ENCODE peak calls at places on chromosome 10, in ten cellular contexts. One of them, this sample, is unnamed.

GRCh38 chr10:34764347-34764991 is 50.6 kb downstream of the PARD3 start:
- DNase-seq in stimulated activated CD4-positive, alpha-beta T cell treated with anti-CD3 and anti-CD28 coated beads, Interleukin-2, amount 100 ng/mL, for 48 hours: no peak
- DNase-seq in PC-3: no peak
- DNase-seq in foreskin fibroblast: no peak
- DNase-seq in HEK293T: no peak
- DNase-seq in iris pigment epithelial cell: no peak
- DNase-seq in NCI-H2081 treated with DMSO at 0.1 percent for 48 hours: peak
- DNase-seq in fibroblast of gingiva: no peak
- DNase-seq in AG08395: no peak
- DNase-seq in upper lobe of right lung: no peak
- DNase-seq in this sample: no peak

GRCh38 chr10:49183596-49184542 is 4.3 kb downstream of the TMEM273 start:
- DNase-seq in foreskin fibroblast: no peak
- DNase-seq in upper lobe of right lung: peak
- DNase-seq in HEK293T: no peak
- DNase-seq in stimulated activated CD4-positive, alpha-beta T cell treated with anti-CD3 and anti-CD28 coated beads, Interleukin-2, amount 100 ng/mL, for 48 hours: no peak
- DNase-seq in AG08395: no peak
- DNase-seq in PC-3: no peak
- DNase-seq in fibroblast of gingiva: no peak
- DNase-seq in NCI-H2081 treated with DMSO at 0.1 percent for 48 hours: no peak
- DNase-seq in iris pigment epithelial cell: no peak
- DNase-seq in this sample: no peak

GRCh38 chr10:5532231-5532605 is 7.5 kb downstream of the CALML3 start:
- DNase-seq in upper lobe of right lung: peak
- DNase-seq in fibroblast of gingiva: no peak
- DNase-seq in NCI-H2081 treated with DMSO at 0.1 percent for 48 hours: no peak
- DNase-seq in stimulated activated CD4-positive, alpha-beta T cell treated with anti-CD3 and anti-CD28 coated beads, Interleukin-2, amount 100 ng/mL, for 48 hours: no peak
- DNase-seq in PC-3: no peak
- DNase-seq in iris pigment epithelial cell: no peak
- DNase-seq in foreskin fibroblast: no peak
- DNase-seq in HEK293T: no peak
- DNase-seq in AG08395: no peak
- DNase-seq in this sample: no peak

GRCh38 chr10:6558272-6558671 is 21.8 kb downstream of the PRKCQ start:
- DNase-seq in stimulated activated CD4-positive, alpha-beta T cell treated with anti-CD3 and anti-CD28 coated beads, Interleukin-2, amount 100 ng/mL, for 48 hours: no peak
- DNase-seq in HEK293T: no peak
- DNase-seq in fibroblast of gingiva: no peak
- DNase-seq in upper lobe of right lung: no peak
- DNase-seq in NCI-H2081 treated with DMSO at 0.1 percent for 48 hours: no peak
- DNase-seq in PC-3: no peak
- DNase-seq in iris pigment epithelial cell: no peak
- DNase-seq in foreskin fibroblast: no peak
- DNase-seq in AG08395: no peak
- DNase-seq in this sample: no peak

GRCh38 chr10:28137907-28138880 is 139.3 kb upstream of the ODAD2 start:
- DNase-seq in upper lobe of right lung: no peak
- DNase-seq in PC-3: peak
- DNase-seq in foreskin fibroblast: peak
- DNase-seq in stimulated activated CD4-positive, alpha-beta T cell treated with anti-CD3 and anti-CD28 coated beads, Interleukin-2, amount 100 ng/mL, for 48 hours: no peak
- DNase-seq in HEK293T: no peak
- DNase-seq in iris pigment epithelial cell: peak
- DNase-seq in fibroblast of gingiva: peak
- DNase-seq in AG08395: peak
- DNase-seq in NCI-H2081 treated with DMSO at 0.1 percent for 48 hours: no peak
- DNase-seq in this sample: no peak

GRCh38 chr10:83612050-83612449 is 527.3 kb upstream of the GHITM start:
- DNase-seq in AG08395: peak
- DNase-seq in iris pigment epithelial cell: peak
- DNase-seq in HEK293T: no peak
- DNase-seq in upper lobe of right lung: no peak
- DNase-seq in stimulated activated CD4-positive, alpha-beta T cell treated with anti-CD3 and anti-CD28 coated beads, Interleukin-2, amount 100 ng/mL, for 48 hours: no peak
- DNase-seq in foreskin fibroblast: peak
- DNase-seq in fibroblast of gingiva: no peak
- DNase-seq in NCI-H2081 treated with DMSO at 0.1 percent for 48 hours: no peak
- DNase-seq in PC-3: no peak
- DNase-seq in this sample: no peak

GRCh38 chr10:19408924-19409323 is 360.3 kb downstream of the MALRD1 start:
- DNase-seq in fibroblast of gingiva: no peak
- DNase-seq in AG08395: no peak
- DNase-seq in NCI-H2081 treated with DMSO at 0.1 percent for 48 hours: no peak
- DNase-seq in PC-3: no peak
- DNase-seq in upper lobe of right lung: no peak
- DNase-seq in iris pigment epithelial cell: no peak
- DNase-seq in HEK293T: no peak
- DNase-seq in foreskin fibroblast: no peak
- DNase-seq in stimulated activated CD4-positive, alpha-beta T cell treated with anti-CD3 and anti-CD28 coated beads, Interleukin-2, amount 100 ng/mL, for 48 hours: no peak
- DNase-seq in this sample: no peak

GRCh38 chr10:98246911-98247820 is 20.8 kb downstream of the LOXL4 start:
- DNase-seq in upper lobe of right lung: no peak
- DNase-seq in NCI-H2081 treated with DMSO at 0.1 percent for 48 hours: no peak
- DNase-seq in iris pigment epithelial cell: peak
- DNase-seq in stimulated activated CD4-positive, alpha-beta T cell treated with anti-CD3 and anti-CD28 coated beads, Interleukin-2, amount 100 ng/mL, for 48 hours: no peak
- DNase-seq in foreskin fibroblast: peak
- DNase-seq in PC-3: no peak
- DNase-seq in HEK293T: no peak
- DNase-seq in fibroblast of gingiva: peak
- DNase-seq in AG08395: peak
- DNase-seq in this sample: no peak

GRCh38 chr10:101617824-101618568 is 29.9 kb downstream of the DPCD start:
- DNase-seq in stimulated activated CD4-positive, alpha-beta T cell treated with anti-CD3 and anti-CD28 coated beads, Interleukin-2, amount 100 ng/mL, for 48 hours: no peak
- DNase-seq in NCI-H2081 treated with DMSO at 0.1 percent for 48 hours: no peak
- DNase-seq in PC-3: no peak
- DNase-seq in AG08395: no peak
- DNase-seq in foreskin fibroblast: no peak
- DNase-seq in upper lobe of right lung: no peak
- DNase-seq in fibroblast of gingiva: no peak
- DNase-seq in iris pigment epithelial cell: no peak
- DNase-seq in HEK293T: no peak
- DNase-seq in this sample: no peak

GRCh38 chr10:59557642-59558041 is 152.0 kb downstream of the SLC16A9 start:
- DNase-seq in fibroblast of gingiva: no peak
- DNase-seq in upper lobe of right lung: no peak
- DNase-seq in iris pigment epithelial cell: no peak
- DNase-seq in AG08395: no peak
- DNase-seq in PC-3: no peak
- DNase-seq in foreskin fibroblast: no peak
- DNase-seq in NCI-H2081 treated with DMSO at 0.1 percent for 48 hours: no peak
- DNase-seq in stimulated activated CD4-positive, alpha-beta T cell treated with anti-CD3 and anti-CD28 coated beads, Interleukin-2, amount 100 ng/mL, for 48 hours: no peak
- DNase-seq in HEK293T: no peak
- DNase-seq in this sample: no peak

GRCh38 chr10:51425431-51425830 is 274.0 kb downstream of the CSTF2T start:
- DNase-seq in PC-3: no peak
- DNase-seq in NCI-H2081 treated with DMSO at 0.1 percent for 48 hours: no peak
- DNase-seq in AG08395: peak
- DNase-seq in upper lobe of right lung: no peak
- DNase-seq in foreskin fibroblast: peak
- DNase-seq in stimulated activated CD4-positive, alpha-beta T cell treated with anti-CD3 and anti-CD28 coated beads, Interleukin-2, amount 100 ng/mL, for 48 hours: no peak
- DNase-seq in HEK293T: no peak
- DNase-seq in iris pigment epithelial cell: no peak
- DNase-seq in fibroblast of gingiva: peak
- DNase-seq in this sample: no peak

GRCh38 chr10:21831986-21832735 is 171.4 kb downstream of the DNAJC1 start:
- DNase-seq in PC-3: no peak
- DNase-seq in NCI-H2081 treated with DMSO at 0.1 percent for 48 hours: no peak
- DNase-seq in fibroblast of gingiva: peak
- DNase-seq in foreskin fibroblast: peak
- DNase-seq in stimulated activated CD4-positive, alpha-beta T cell treated with anti-CD3 and anti-CD28 coated beads, Interleukin-2, amount 100 ng/mL, for 48 hours: no peak
- DNase-seq in iris pigment epithelial cell: peak
- DNase-seq in HEK293T: no peak
- DNase-seq in AG08395: peak
- DNase-seq in upper lobe of right lung: no peak
- DNase-seq in this sample: no peak

GRCh38 chr10:29063806-29064644 is 224.8 kb upstream of the LYZL1 start:
- DNase-seq in NCI-H2081 treated with DMSO at 0.1 percent for 48 hours: no peak
- DNase-seq in upper lobe of right lung: no peak
- DNase-seq in fibroblast of gingiva: no peak
- DNase-seq in HEK293T: no peak
- DNase-seq in stimulated activated CD4-positive, alpha-beta T cell treated with anti-CD3 and anti-CD28 coated beads, Interleukin-2, amount 100 ng/mL, for 48 hours: no peak
- DNase-seq in foreskin fibroblast: no peak
- DNase-seq in AG08395: peak
- DNase-seq in iris pigment epithelial cell: peak
- DNase-seq in PC-3: peak
- DNase-seq in this sample: no peak

GRCh38 chr10:49691588-49691987 is 12.1 kb downstream of the C10orf53 start:
- DNase-seq in HEK293T: no peak
- DNase-seq in fibroblast of gingiva: no peak
- DNase-seq in PC-3: no peak
- DNase-seq in stimulated activated CD4-positive, alpha-beta T cell treated with anti-CD3 and anti-CD28 coated beads, Interleukin-2, amount 100 ng/mL, for 48 hours: no peak
- DNase-seq in iris pigment epithelial cell: no peak
- DNase-seq in foreskin fibroblast: no peak
- DNase-seq in upper lobe of right lung: no peak
- DNase-seq in NCI-H2081 treated with DMSO at 0.1 percent for 48 hours: no peak
- DNase-seq in AG08395: no peak
- DNase-seq in this sample: no peak

GRCh38 chr10:121308046-121308445 is 290.2 kb downstream of the FGFR2 start:
- DNase-seq in fibroblast of gingiva: no peak
- DNase-seq in foreskin fibroblast: no peak
- DNase-seq in iris pigment epithelial cell: no peak
- DNase-seq in HEK293T: no peak
- DNase-seq in stimulated activated CD4-positive, alpha-beta T cell treated with anti-CD3 and anti-CD28 coated beads, Interleukin-2, amount 100 ng/mL, for 48 hours: no peak
- DNase-seq in NCI-H2081 treated with DMSO at 0.1 percent for 48 hours: no peak
- DNase-seq in PC-3: no peak
- DNase-seq in AG08395: no peak
- DNase-seq in upper lobe of right lung: no peak
- DNase-seq in this sample: no peak

GRCh38 chr10:6748981-6749630 is 169.0 kb upstream of the PRKCQ start:
- DNase-seq in foreskin fibroblast: peak
- DNase-seq in HEK293T: no peak
- DNase-seq in NCI-H2081 treated with DMSO at 0.1 percent for 48 hours: no peak
- DNase-seq in AG08395: peak
- DNase-seq in upper lobe of right lung: no peak
- DNase-seq in iris pigment epithelial cell: peak
- DNase-seq in PC-3: peak
- DNase-seq in fibroblast of gingiva: peak
- DNase-seq in stimulated activated CD4-positive, alpha-beta T cell treated with anti-CD3 and anti-CD28 coated beads, Interleukin-2, amount 100 ng/mL, for 48 hours: no peak
- DNase-seq in this sample: no peak

GRCh38 chr10:124523301-124523871 is 61.8 kb downstream of the LHPP start:
- DNase-seq in NCI-H2081 treated with DMSO at 0.1 percent for 48 hours: no peak
- DNase-seq in PC-3: no peak
- DNase-seq in upper lobe of right lung: no peak
- DNase-seq in fibroblast of gingiva: no peak
- DNase-seq in foreskin fibroblast: no peak
- DNase-seq in AG08395: no peak
- DNase-seq in HEK293T: no peak
- DNase-seq in stimulated activated CD4-positive, alpha-beta T cell treated with anti-CD3 and anti-CD28 coated beads, Interleukin-2, amount 100 ng/mL, for 48 hours: no peak
- DNase-seq in iris pigment epithelial cell: peak
- DNase-seq in this sample: no peak

GRCh38 chr10:124719213-124719851 is 24.8 kb downstream of the FAM53B start:
- DNase-seq in foreskin fibroblast: peak
- DNase-seq in upper lobe of right lung: peak
- DNase-seq in HEK293T: no peak
- DNase-seq in PC-3: peak
- DNase-seq in NCI-H2081 treated with DMSO at 0.1 percent for 48 hours: no peak
- DNase-seq in AG08395: peak
- DNase-seq in iris pigment epithelial cell: peak
- DNase-seq in fibroblast of gingiva: peak
- DNase-seq in stimulated activated CD4-positive, alpha-beta T cell treated with anti-CD3 and anti-CD28 coated beads, Interleukin-2, amount 100 ng/mL, for 48 hours: no peak
- DNase-seq in this sample: peak

GRCh38 chr10:35218339-35218955 is 91.8 kb downstream of the CREM start:
- DNase-seq in stimulated activated CD4-positive, alpha-beta T cell treated with anti-CD3 and anti-CD28 coated beads, Interleukin-2, amount 100 ng/mL, for 48 hours: peak
- DNase-seq in NCI-H2081 treated with DMSO at 0.1 percent for 48 hours: peak
- DNase-seq in upper lobe of right lung: peak
- DNase-seq in AG08395: peak
- DNase-seq in PC-3: peak
- DNase-seq in foreskin fibroblast: peak
- DNase-seq in iris pigment epithelial cell: peak
- DNase-seq in HEK293T: peak
- DNase-seq in fibroblast of gingiva: peak
- DNase-seq in this sample: peak

GRCh38 chr10:125692246-125692931 is 9.4 kb upstream of the TEX36 start:
- DNase-seq in iris pigment epithelial cell: no peak
- DNase-seq in stimulated activated CD4-positive, alpha-beta T cell treated with anti-CD3 and anti-CD28 coated beads, Interleukin-2, amount 100 ng/mL, for 48 hours: no peak
- DNase-seq in foreskin fibroblast: peak
- DNase-seq in HEK293T: no peak
- DNase-seq in upper lobe of right lung: no peak
- DNase-seq in PC-3: no peak
- DNase-seq in NCI-H2081 treated with DMSO at 0.1 percent for 48 hours: no peak
- DNase-seq in AG08395: peak
- DNase-seq in fibroblast of gingiva: peak
- DNase-seq in this sample: no peak

GRCh38 chr10:6108631-6109443 is 20.0 kb downstream of the RBM17 start:
- DNase-seq in PC-3: peak
- DNase-seq in HEK293T: peak
- DNase-seq in iris pigment epithelial cell: peak
- DNase-seq in fibroblast of gingiva: peak
- DNase-seq in foreskin fibroblast: no peak
- DNase-seq in AG08395: peak
- DNase-seq in NCI-H2081 treated with DMSO at 0.1 percent for 48 hours: no peak
- DNase-seq in upper lobe of right lung: no peak
- DNase-seq in stimulated activated CD4-positive, alpha-beta T cell treated with anti-CD3 and anti-CD28 coated beads, Interleukin-2, amount 100 ng/mL, for 48 hours: peak
- DNase-seq in this sample: no peak

GRCh38 chr10:102819054-102819453 is 18.2 kb downstream of the CYP17A1 start:
- DNase-seq in AG08395: no peak
- DNase-seq in foreskin fibroblast: no peak
- DNase-seq in PC-3: peak
- DNase-seq in iris pigment epithelial cell: no peak
- DNase-seq in HEK293T: no peak
- DNase-seq in upper lobe of right lung: no peak
- DNase-seq in stimulated activated CD4-positive, alpha-beta T cell treated with anti-CD3 and anti-CD28 coated beads, Interleukin-2, amount 100 ng/mL, for 48 hours: no peak
- DNase-seq in fibroblast of gingiva: no peak
- DNase-seq in NCI-H2081 treated with DMSO at 0.1 percent for 48 hours: no peak
- DNase-seq in this sample: no peak

GRCh38 chr10:116783011-116783655 is 40.8 kb upstream of the HSPA12A start:
- DNase-seq in iris pigment epithelial cell: no peak
- DNase-seq in stimulated activated CD4-positive, alpha-beta T cell treated with anti-CD3 and anti-CD28 coated beads, Interleukin-2, amount 100 ng/mL, for 48 hours: no peak
- DNase-seq in NCI-H2081 treated with DMSO at 0.1 percent for 48 hours: no peak
- DNase-seq in upper lobe of right lung: no peak
- DNase-seq in AG08395: no peak
- DNase-seq in HEK293T: no peak
- DNase-seq in PC-3: no peak
- DNase-seq in fibroblast of gingiva: no peak
- DNase-seq in foreskin fibroblast: peak
- DNase-seq in this sample: no peak

GRCh38 chr10:29387269-29387668 is 98.4 kb downstream of the LYZL1 start:
- DNase-seq in PC-3: no peak
- DNase-seq in HEK293T: no peak
- DNase-seq in upper lobe of right lung: no peak
- DNase-seq in iris pigment epithelial cell: no peak
- DNase-seq in stimulated activated CD4-positive, alpha-beta T cell treated with anti-CD3 and anti-CD28 coated beads, Interleukin-2, amount 100 ng/mL, for 48 hours: no peak
- DNase-seq in AG08395: no peak
- DNase-seq in NCI-H2081 treated with DMSO at 0.1 percent for 48 hours: no peak
- DNase-seq in foreskin fibroblast: no peak
- DNase-seq in fibroblast of gingiva: no peak
- DNase-seq in this sample: no peak

GRCh38 chr10:83995932-83996331 is 143.4 kb upstream of the GHITM start:
- DNase-seq in NCI-H2081 treated with DMSO at 0.1 percent for 48 hours: no peak
- DNase-seq in HEK293T: no peak
- DNase-seq in upper lobe of right lung: no peak
- DNase-seq in AG08395: no peak
- DNase-seq in stimulated activated CD4-positive, alpha-beta T cell treated with anti-CD3 and anti-CD28 coated beads, Interleukin-2, amount 100 ng/mL, for 48 hours: no peak
- DNase-seq in foreskin fibroblast: no peak
- DNase-seq in PC-3: no peak
- DNase-seq in fibroblast of gingiva: no peak
- DNase-seq in iris pigment epithelial cell: no peak
- DNase-seq in this sample: no peak

GRCh38 chr10:21334891-21335696 is 190.4 kb downstream of the SKIDA1 start:
- DNase-seq in AG08395: peak
- DNase-seq in foreskin fibroblast: peak
- DNase-seq in PC-3: peak
- DNase-seq in stimulated activated CD4-positive, alpha-beta T cell treated with anti-CD3 and anti-CD28 coated beads, Interleukin-2, amount 100 ng/mL, for 48 hours: no peak
- DNase-seq in NCI-H2081 treated with DMSO at 0.1 percent for 48 hours: no peak
- DNase-seq in fibroblast of gingiva: peak
- DNase-seq in iris pigment epithelial cell: peak
- DNase-seq in upper lobe of right lung: no peak
- DNase-seq in HEK293T: no peak
- DNase-seq in this sample: no peak

GRCh38 chr10:42112331-42113157 is 525.8 kb downstream of the ZNF33B start:
- DNase-seq in upper lobe of right lung: no peak
- DNase-seq in fibroblast of gingiva: no peak
- DNase-seq in foreskin fibroblast: no peak
- DNase-seq in PC-3: no peak
- DNase-seq in NCI-H2081 treated with DMSO at 0.1 percent for 48 hours: no peak
- DNase-seq in AG08395: no peak
- DNase-seq in stimulated activated CD4-positive, alpha-beta T cell treated with anti-CD3 and anti-CD28 coated beads, Interleukin-2, amount 100 ng/mL, for 48 hours: no peak
- DNase-seq in iris pigment epithelial cell: no peak
- DNase-seq in HEK293T: no peak
- DNase-seq in this sample: no peak

GRCh38 chr10:123229927-123230630 is 75.9 kb downstream of the BUB3 start:
- DNase-seq in fibroblast of gingiva: no peak
- DNase-seq in stimulated activated CD4-positive, alpha-beta T cell treated with anti-CD3 and anti-CD28 coated beads, Interleukin-2, amount 100 ng/mL, for 48 hours: no peak
- DNase-seq in NCI-H2081 treated with DMSO at 0.1 percent for 48 hours: no peak
- DNase-seq in AG08395: no peak
- DNase-seq in foreskin fibroblast: peak
- DNase-seq in iris pigment epithelial cell: peak
- DNase-seq in upper lobe of right lung: no peak
- DNase-seq in HEK293T: no peak
- DNase-seq in PC-3: peak
- DNase-seq in this sample: no peak